ENCODE peak calls at places on chromosomes 11 and 22, in nine cellular contexts. W is cardiac fibroblast, R is H9, V is HFFc6, D is suprapubic skin, I is GM23338, J is HFF-Myc, N is OCI-LY7, E is GM10248. B is an unnamed sample.

GRCh38 chr11:111531687-111532364 is 8.7 kb upstream of the LAYN start:
- DNase-seq in N (no peak), I (no peak), J (peak; percentile 57), R (no peak), V (peak; percentile 88), D (no peak), E (peak; percentile 55), W (peak; percentile 94), B (peak; percentile 61)

GRCh38 chr11:86214710-86215109 is 29.8 kb upstream of the EED start:
- DNase-seq in D (no peak), I (no peak), N (no peak), R (no peak), J (no peak), V (no peak), W (peak; percentile 16), E (peak; percentile 55), B (peak; percentile 64)

GRCh38 chr11:110565344-110565684 is 135.6 kb downstream of the FDX1 start:
- DNase-seq in J (no peak), V (no peak), E (no peak), I (peak; percentile 69), D (no peak), W (peak; percentile 14), N (no peak), R (peak; percentile 64), B (no peak)

GRCh38 chr11:251550-251949 is 14.8 kb downstream of the PSMD13 start:
- DNase-seq in D (no peak), V (no peak), I (no peak), J (no peak), R (no peak), W (no peak), N (no peak), E (no peak), B (no peak)

GRCh38 chr11:66958956-66959274 is 732 bp upstream of the PC start:
- DNase-seq in V (no peak), N (no peak), J (no peak), R (no peak), D (no peak), W (no peak), I (no peak), E (no peak), B (peak; percentile 32)

GRCh38 chr11:5674391-5674790 is 10.5 kb downstream of the TRIM5 start:
- DNase-seq in N (no peak), R (no peak), D (no peak), J (no peak), V (no peak), W (no peak), I (no peak), E (no peak), B (no peak)

GRCh38 chr22:37234736-37235711 is 9.0 kb downstream of the RAC2 start:
- DNase-seq in I (no peak), W (no peak), R (no peak), J (no peak), V (no peak), E (no peak), D (no peak), N (peak; percentile 54), B (no peak)

GRCh38 chr22:37765498-37765897 is 42.2 kb upstream of the GCAT start:
- DNase-seq in D (no peak), N (no peak), E (no peak), R (no peak), W (no peak), V (no peak), J (no peak), I (no peak), B (no peak)

GRCh38 chr22:40326905-40327735 is 19.2 kb upstream of the ADSL start:
- DNase-seq in W (peak; percentile 49), V (no peak), J (no peak), N (no peak), I (peak; percentile 63), E (no peak), R (peak; percentile 49), D (no peak), B (no peak)

GRCh38 chr22:40213478-40213877 is 35.8 kb downstream of the TNRC6B start:
- DNase-seq in N (peak; percentile 24), E (no peak), I (no peak), R (no peak), D (no peak), W (peak; percentile 20), J (no peak), V (no peak), B (no peak)

GRCh38 chr11:110251837-110252236 is 44.6 kb downstream of the RDX start:
- DNase-seq in R (no peak), V (peak; percentile 63), D (no peak), N (no peak), I (no peak), E (no peak), J (peak; percentile 24), W (peak; percentile 74), B (no peak)

GRCh38 chr11:3684129-3684685 is 13.0 kb upstream of the CHRNA10 start:
- DNase-seq in E (no peak), N (no peak), J (no peak), D (no peak), V (no peak), I (no peak), W (no peak), R (no peak), B (no peak)

GRCh38 chr11:122038543-122038942 is 77.5 kb downstream of the BLID start:
- DNase-seq in R (no peak), D (no peak), E (no peak), I (peak; percentile 74), N (no peak), W (peak; percentile 90), J (peak; percentile 72), V (peak; percentile 92), B (no peak)

GRCh38 chr11:4465411-4465810 is 16.3 kb downstream of the OR52K2 start:
- DNase-seq in E (no peak), R (no peak), N (no peak), J (no peak), D (no peak), I (no peak), V (no peak), W (no peak), B (no peak)

GRCh38 chr11:45267660-45268340 is 18.3 kb downstream of the SYT13 start:
- DNase-seq in E (no peak), N (no peak), I (no peak), V (no peak), R (no peak), W (no peak), J (no peak), D (no peak), B (no peak)

GRCh38 chr11:74604311-74604710 is 11.9 kb downstream of the POLD3 start:
- DNase-seq in R (no peak), J (no peak), N (no peak), V (no peak), E (no peak), W (no peak), I (no peak), D (no peak), B (no peak)

GRCh38 chr11:47412152-47412746 is 3.9 kb downstream of the SLC39A13 start:
- DNase-seq in R (peak; percentile 82), E (peak; percentile 71), N (peak; percentile 71), V (peak; percentile 39), J (no peak), D (no peak), W (peak; percentile 57), I (peak; percentile 85), B (peak; percentile 72)

GRCh38 chr11:18749681-18750319 is 23.8 kb upstream of the IGSF22 start:
- DNase-seq in E (no peak), D (no peak), V (peak; percentile 65), W (peak; percentile 71), I (peak; percentile 47), N (no peak), R (peak; percentile 77), J (peak; percentile 39), B (no peak)

GRCh38 chr11:67283490-67283963 is 5.6 kb upstream of the ANKRD13D start:
- DNase-seq in W (no peak), V (no peak), R (no peak), I (no peak), E (no peak), N (no peak), D (no peak), J (no peak), B (no peak)

DNA sequence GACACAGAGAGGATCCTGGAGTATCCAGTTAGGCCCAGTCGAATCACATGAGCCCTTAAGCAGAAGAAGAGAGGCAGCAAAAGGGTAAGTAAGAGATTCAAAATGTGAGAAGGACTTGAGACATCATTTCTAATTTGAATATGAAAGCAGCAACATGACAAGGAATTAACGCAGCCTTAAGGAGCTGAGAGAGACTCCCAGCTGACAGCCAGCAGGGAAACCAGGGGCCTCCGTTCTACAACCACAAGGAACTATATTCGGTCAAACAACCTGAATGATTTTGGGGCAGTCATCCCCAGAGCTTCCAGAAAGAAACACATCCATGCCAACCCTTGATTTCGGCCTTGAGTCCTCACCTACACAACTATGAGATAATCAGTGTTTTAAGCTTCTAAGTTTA is 189.7 kb upstream of the MTNR1B start:
- DNase-seq in N (no peak), V (no peak), I (peak; percentile 36), W (no peak), R (no peak), J (no peak), D (no peak), E (no peak), B (no peak)
- TF ChIP-seq CTCF in N (no peak), V (no peak), I (no peak), W (no peak), R (no peak), J (no peak), D (no peak), E (no peak), B (no peak)

DNA sequence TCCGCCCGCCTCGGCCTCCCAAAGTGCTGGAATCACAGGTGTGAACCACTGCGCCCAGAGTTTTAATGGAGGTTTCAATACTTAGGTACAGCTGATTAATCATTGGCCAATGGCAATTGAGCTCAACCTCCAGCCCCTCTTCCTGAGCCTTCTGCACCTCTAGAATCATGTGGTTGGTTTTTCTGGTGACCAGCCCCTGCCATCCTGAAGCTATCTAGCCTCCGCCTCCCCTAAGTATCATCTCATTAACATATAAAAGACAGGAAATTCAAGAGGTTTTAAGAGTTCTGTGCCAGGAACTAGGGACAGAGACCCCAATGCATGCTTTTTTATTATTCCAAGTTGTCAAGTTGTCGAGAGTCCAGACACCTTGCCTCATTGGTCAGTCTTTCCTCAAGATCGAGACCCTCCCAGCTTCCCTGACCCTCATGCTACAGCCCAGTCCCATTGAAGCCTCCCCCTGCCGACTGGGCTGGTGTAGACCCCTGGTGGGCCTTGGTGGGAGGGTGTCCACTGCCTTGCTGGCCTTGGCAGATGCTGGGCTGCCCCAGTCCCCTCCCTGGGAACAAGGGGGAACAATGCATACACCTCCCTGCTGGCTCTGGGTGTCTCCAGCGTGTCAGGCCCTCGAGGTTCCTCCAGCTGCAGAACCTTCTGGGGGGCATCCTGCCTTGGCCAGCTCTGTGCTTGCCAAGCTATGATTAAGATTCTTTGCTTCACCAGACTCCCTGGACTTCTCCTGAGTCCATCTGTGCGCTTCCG is 148.0 kb downstream of the CTTN start:
- DNase-seq in J (no peak), R (no peak), N (no peak), I (no peak), V (no peak), E (no peak), D (no peak), W (no peak), B (no peak)
- TF ChIP-seq CTCF in J (no peak), R (no peak), N (no peak), I (peak; percentile 0), V (no peak), E (no peak), D (no peak), W (no peak), B (no peak)

GRCh38 chr22:24474221-24474620 is 20.9 kb upstream of the UPB1 start:
- DNase-seq in J (peak; percentile 67), R (no peak), V (peak; percentile 89), I (no peak), E (no peak), W (peak; percentile 91), N (no peak), D (no peak), B (no peak)
- TF ChIP-seq CTCF in J (no peak), R (no peak), V (peak; percentile 20), I (no peak), E (no peak), W (no peak), N (no peak), D (no peak), B (no peak)

GRCh38 chr11:15472405-15472799 is 357.7 kb downstream of the INSC start:
- DNase-seq in E (no peak), W (no peak), D (no peak), J (no peak), R (no peak), V (no peak), I (peak; percentile 6), N (no peak), B (no peak)
- TF ChIP-seq CTCF in E (no peak), W (no peak), D (no peak), J (no peak), R (no peak), V (no peak), I (no peak), N (no peak), B (no peak)

B was measured in GM20000.